ENCODE peak calls at places on chromosomes 5 and 9, in five cellular contexts. One of them, this sample, is unnamed.
A peak's percentile ranks its signal among the peaks of the same experiment; 100 is the strongest.

GRCh38 chr5:40410939-40411635 is 268.6 kb upstream of the PTGER4 start:
- DNase-seq in Peyer's patch: no peak
- DNase-seq in type B pancreatic cell: no peak
- DNase-seq in CD8-positive, alpha-beta T cell: no peak
- DNase-seq in SK-N-SH: no peak
- DNase-seq in this sample: no peak

GRCh38 chr5:10680876-10681481 is 80.1 kb downstream of the DAP start:
- DNase-seq in type B pancreatic cell: no peak
- DNase-seq in CD8-positive, alpha-beta T cell: no peak
- DNase-seq in SK-N-SH: no peak
- DNase-seq in Peyer's patch: no peak
- DNase-seq in this sample: no peak

GRCh38 chr5:58088941-58089340 is 370.9 kb downstream of the PLK2 start:
- DNase-seq in SK-N-SH: no peak
- DNase-seq in type B pancreatic cell: no peak
- DNase-seq in Peyer's patch: no peak
- DNase-seq in CD8-positive, alpha-beta T cell: no peak
- DNase-seq in this sample: no peak

GRCh38 chr5:129945779-129946270 is 41.6 kb downstream of the CHSY3 start:
- DNase-seq in type B pancreatic cell: no peak
- DNase-seq in CD8-positive, alpha-beta T cell: no peak
- DNase-seq in Peyer's patch: no peak
- DNase-seq in SK-N-SH: no peak
- DNase-seq in this sample: no peak

GRCh38 chr9:138112791-138113600 is 235.4 kb downstream of the CACNA1B start:
- DNase-seq in Peyer's patch: no peak
- DNase-seq in CD8-positive, alpha-beta T cell: no peak
- DNase-seq in type B pancreatic cell: peak; percentile 49
- DNase-seq in SK-N-SH: no peak
- DNase-seq in this sample: no peak

GRCh38 chr5:6792911-6793451 is 79.7 kb downstream of the TENT4A start:
- DNase-seq in Peyer's patch: no peak
- DNase-seq in SK-N-SH: no peak
- DNase-seq in type B pancreatic cell: peak; percentile 42
- DNase-seq in CD8-positive, alpha-beta T cell: no peak
- DNase-seq in this sample: no peak

GRCh38 chr5:60521379-60522298 is 178.3 kb downstream of the DEPDC1B start:
- DNase-seq in SK-N-SH: no peak
- DNase-seq in Peyer's patch: no peak
- DNase-seq in type B pancreatic cell: no peak
- DNase-seq in CD8-positive, alpha-beta T cell: no peak
- DNase-seq in this sample: no peak

GRCh38 chr9:88532320-88532719 is 2.7 kb upstream of the NXNL2 start:
- DNase-seq in SK-N-SH: no peak
- DNase-seq in Peyer's patch: no peak
- DNase-seq in CD8-positive, alpha-beta T cell: no peak
- DNase-seq in type B pancreatic cell: no peak
- DNase-seq in this sample: no peak

GRCh38 chr5:134647750-134648424 is 698 bp upstream of the SEC24A start:
- DNase-seq in SK-N-SH: no peak
- DNase-seq in type B pancreatic cell: no peak
- DNase-seq in CD8-positive, alpha-beta T cell: peak; percentile 24
- DNase-seq in Peyer's patch: no peak
- DNase-seq in this sample: no peak

GRCh38 chr5:5264727-5265126 is 124.6 kb downstream of the ADAMTS16 start:
- DNase-seq in SK-N-SH: no peak
- DNase-seq in CD8-positive, alpha-beta T cell: no peak
- DNase-seq in Peyer's patch: no peak
- DNase-seq in type B pancreatic cell: no peak
- DNase-seq in this sample: no peak

GRCh38 chr9:136592666-136593065 is 46.8 kb upstream of the NOTCH1 start:
- DNase-seq in Peyer's patch: no peak
- DNase-seq in SK-N-SH: no peak
- DNase-seq in type B pancreatic cell: no peak
- DNase-seq in CD8-positive, alpha-beta T cell: no peak
- DNase-seq in this sample: no peak

GRCh38 chr9:93595461-93595860 is 19.1 kb downstream of the PHF2 start:
- DNase-seq in SK-N-SH: no peak
- DNase-seq in CD8-positive, alpha-beta T cell: no peak
- DNase-seq in type B pancreatic cell: no peak
- DNase-seq in Peyer's patch: no peak
- DNase-seq in this sample: no peak

GRCh38 chr5:77767301-77767700 is 8.8 kb downstream of the TBCA start:
- DNase-seq in CD8-positive, alpha-beta T cell: no peak
- DNase-seq in type B pancreatic cell: no peak
- DNase-seq in SK-N-SH: no peak
- DNase-seq in Peyer's patch: no peak
- DNase-seq in this sample: no peak

GRCh38 chr9:130225586-130225985 is 40.0 kb upstream of the HMCN2 start:
- DNase-seq in Peyer's patch: peak; percentile 20
- DNase-seq in CD8-positive, alpha-beta T cell: no peak
- DNase-seq in type B pancreatic cell: no peak
- DNase-seq in SK-N-SH: no peak
- DNase-seq in this sample: no peak

GRCh38 chr9:13719981-13720380 is 440.5 kb upstream of the MPDZ start:
- DNase-seq in CD8-positive, alpha-beta T cell: no peak
- DNase-seq in type B pancreatic cell: no peak
- DNase-seq in SK-N-SH: no peak
- DNase-seq in Peyer's patch: no peak
- DNase-seq in this sample: peak; percentile 11

GRCh38 chr5:81393430-81393782 is 528 bp downstream of the ACOT12 start:
- DNase-seq in CD8-positive, alpha-beta T cell: no peak
- DNase-seq in type B pancreatic cell: no peak
- DNase-seq in SK-N-SH: no peak
- DNase-seq in Peyer's patch: no peak
- DNase-seq in this sample: no peak
- TF ChIP-seq CTCF in CD8-positive, alpha-beta T cell: no peak
- TF ChIP-seq CTCF in type B pancreatic cell: no peak
- TF ChIP-seq CTCF in SK-N-SH: no peak
- TF ChIP-seq CTCF in Peyer's patch: no peak
- TF ChIP-seq CTCF in this sample: peak; percentile 10

GRCh38 chr5:142432369-142432863 is 107.6 kb upstream of the SPRY4 start:
- DNase-seq in Peyer's patch: peak; percentile 69
- DNase-seq in SK-N-SH: no peak
- DNase-seq in type B pancreatic cell: no peak
- DNase-seq in CD8-positive, alpha-beta T cell: peak; percentile 24
- DNase-seq in this sample: no peak
- TF ChIP-seq CTCF in Peyer's patch: no peak
- TF ChIP-seq CTCF in SK-N-SH: no peak
- TF ChIP-seq CTCF in type B pancreatic cell: no peak
- TF ChIP-seq CTCF in CD8-positive, alpha-beta T cell: no peak
- TF ChIP-seq CTCF in this sample: no peak

GRCh38 chr9:78618735-78619134 is 321.8 kb downstream of the PSAT1 start:
- DNase-seq in type B pancreatic cell: no peak
- DNase-seq in CD8-positive, alpha-beta T cell: no peak
- DNase-seq in Peyer's patch: no peak
- DNase-seq in SK-N-SH: no peak
- DNase-seq in this sample: no peak
- TF ChIP-seq CTCF in type B pancreatic cell: no peak
- TF ChIP-seq CTCF in CD8-positive, alpha-beta T cell: no peak
- TF ChIP-seq CTCF in Peyer's patch: no peak
- TF ChIP-seq CTCF in SK-N-SH: no peak
- TF ChIP-seq CTCF in this sample: no peak

DNA sequence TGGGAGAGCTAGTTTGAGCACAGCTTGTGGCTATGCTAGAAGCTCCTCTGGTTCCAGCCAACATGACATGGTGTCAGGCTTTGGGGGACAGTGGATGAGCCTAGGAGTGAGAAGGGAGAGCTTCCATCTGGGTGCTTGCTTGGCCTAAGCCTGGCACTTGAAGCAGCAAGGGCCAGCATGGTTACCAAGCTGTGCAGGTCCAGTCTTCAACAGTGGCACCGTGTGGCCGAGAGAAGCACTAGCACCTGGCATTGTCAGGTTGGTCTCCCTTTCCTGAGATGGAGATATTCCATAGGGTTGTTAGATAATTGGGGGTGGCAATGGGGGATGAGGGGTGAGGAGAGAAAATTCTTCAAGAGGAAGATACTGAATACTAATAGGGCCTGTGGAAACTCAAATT is 261.9 kb downstream of the PBX3 start:
- DNase-seq in SK-N-SH: no peak
- DNase-seq in CD8-positive, alpha-beta T cell: no peak
- DNase-seq in Peyer's patch: no peak
- DNase-seq in type B pancreatic cell: no peak
- DNase-seq in this sample: no peak
- TF ChIP-seq CTCF in SK-N-SH: peak; percentile 40
- TF ChIP-seq CTCF in CD8-positive, alpha-beta T cell: no peak
- TF ChIP-seq CTCF in Peyer's patch: no peak
- TF ChIP-seq CTCF in type B pancreatic cell: peak; percentile 54
- TF ChIP-seq CTCF in this sample: no peak

GRCh38 chr9:113012492-113012891 is 500 bp upstream of the ZNF883 start:
- DNase-seq in Peyer's patch: no peak
- DNase-seq in CD8-positive, alpha-beta T cell: no peak
- DNase-seq in SK-N-SH: peak; percentile 37
- DNase-seq in type B pancreatic cell: no peak
- DNase-seq in this sample: no peak

DNA sequence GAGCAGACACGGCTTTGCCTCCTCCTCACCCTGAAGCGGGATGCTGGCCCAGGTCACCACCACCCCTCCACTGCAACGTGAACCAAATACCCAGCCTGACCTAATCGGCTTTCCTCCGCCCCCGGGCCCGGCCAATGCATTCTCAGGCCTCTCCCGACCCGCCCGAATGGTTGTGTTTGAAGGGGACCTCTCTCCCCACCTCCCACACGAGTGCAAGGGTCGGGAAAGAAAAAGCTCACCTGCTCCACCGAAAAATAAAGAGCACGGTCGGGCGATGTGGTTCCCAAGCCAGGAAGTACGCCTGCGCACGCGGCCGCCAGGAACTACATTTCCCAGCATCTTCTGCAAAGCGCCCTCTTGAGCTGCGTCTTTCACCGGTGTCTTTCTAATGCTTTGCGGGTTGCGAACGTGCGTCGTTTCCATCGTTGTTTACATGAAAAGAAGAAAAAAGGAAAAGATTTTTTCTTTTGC is at the start of gene ZNF883:
- DNase-seq in Peyer's patch: no peak
- DNase-seq in SK-N-SH: peak; percentile 74
- DNase-seq in CD8-positive, alpha-beta T cell: peak; percentile 11
- DNase-seq in type B pancreatic cell: peak; percentile 70
- DNase-seq in this sample: peak; percentile 2
- TF ChIP-seq CTCF in Peyer's patch: no peak
- TF ChIP-seq CTCF in SK-N-SH: no peak
- TF ChIP-seq CTCF in CD8-positive, alpha-beta T cell: no peak
- TF ChIP-seq CTCF in type B pancreatic cell: no peak
- TF ChIP-seq CTCF in this sample: no peak

This sample was measured in AG09319.